ENCODE peak calls at places on chromosomes 3 and 15, in eight cellular contexts. Z, Y, N, I, A, F, G and W are unnamed samples.

GRCh38 chr3:24199305-24199704 is 254.2 kb downstream of the NR1D2 start:
- DNase-seq in Y (no peak), G (no peak), N (no peak), I (no peak), F (no peak), A (no peak), Z (no peak), W (no peak)

GRCh38 chr15:75904241-75904631 is 558 bp downstream of the FBXO22 start:
- DNase-seq in A (peak), Y (peak), F (peak), I (peak), Z (no peak), G (peak), N (no peak), W (peak)

GRCh38 chr3:128083396-128083795 is 31.2 kb downstream of the SEC61A1 start:
- DNase-seq in Z (no peak), Y (no peak), I (no peak), A (no peak), G (no peak), F (no peak), N (no peak), W (no peak)

GRCh38 chr15:85690546-85691226 is 104.0 kb downstream of the KLHL25 start:
- DNase-seq in N (no peak), I (no peak), G (peak), F (peak), Y (no peak), A (no peak), Z (peak), W (peak)

GRCh38 chr3:193826126-193826795 is 233.3 kb downstream of the OPA1 start:
- DNase-seq in F (peak), N (no peak), A (no peak), Y (no peak), I (peak), G (peak), Z (peak), W (no peak)

GRCh38 chr15:25866251-25866650 is 3.1 kb upstream of the ATP10A start:
- DNase-seq in I (no peak), G (no peak), A (no peak), N (no peak), Z (no peak), Y (no peak), F (no peak), W (no peak)

GRCh38 chr3:193190387-193190786 is 50.6 kb upstream of the PLAAT1 start:
- DNase-seq in N (no peak), A (peak), F (no peak), I (no peak), G (peak), Y (peak), Z (peak), W (peak)

GRCh38 chr3:174132006-174132405 is 727.1 kb upstream of the NAALADL2 start:
- DNase-seq in Z (no peak), N (no peak), A (no peak), F (no peak), I (no peak), G (no peak), Y (no peak), W (no peak)

GRCh38 chr3:21954709-21955108 is 203.7 kb upstream of the ZNF385D start:
- DNase-seq in Z (no peak), N (no peak), I (no peak), Y (no peak), F (no peak), G (no peak), A (no peak), W (no peak)

GRCh38 chr15:59649603-59650002 is 7.7 kb downstream of the GTF2A2 start:
- DNase-seq in Z (no peak), I (no peak), F (no peak), G (no peak), A (no peak), Y (no peak), N (no peak), W (no peak)

GRCh38 chr3:173395073-173395411 is 2.5 kb upstream of the NLGN1 start:
- DNase-seq in Y (peak), I (no peak), Z (peak), A (no peak), G (no peak), N (no peak), F (no peak), W (peak)

GRCh38 chr3:188950832-188951489 is 220.8 kb upstream of the TPRG1 start:
- DNase-seq in Z (peak), F (peak), G (peak), Y (no peak), A (no peak), I (no peak), N (no peak), W (no peak)

GRCh38 chr3:183895296-183895695 is 10.6 kb upstream of the PARL start:
- DNase-seq in Y (peak), G (peak), I (peak), A (peak), N (peak), F (peak), Z (peak), W (peak)

GRCh38 chr3:29064085-29064484 is 216.8 kb upstream of the RBMS3 start:
- DNase-seq in G (no peak), A (no peak), I (no peak), Y (no peak), N (no peak), Z (peak), F (no peak), W (no peak)